ENCODE peak calls at places on chromosome 15, in nine cellular contexts. One of them, this sample, is unnamed.

GRCh38 chr15:78225783-78226541 is 8.4 kb downstream of the ACSBG1 start:
- DNase-seq in fibroblast of mammary gland: peak; percentile 44
- DNase-seq in fibroblast of lung: no peak
- DNase-seq in astrocyte: peak; percentile 32
- DNase-seq in AG04450: no peak
- DNase-seq in thoracic aorta: no peak
- DNase-seq in transverse colon: no peak
- DNase-seq in sigmoid colon: no peak
- DNase-seq in right lobe of liver: no peak
- DNase-seq in this sample: no peak

GRCh38 chr15:92034227-92034626 is 180.7 kb downstream of the SLCO3A1 start:
- DNase-seq in sigmoid colon: no peak
- DNase-seq in astrocyte: no peak
- DNase-seq in fibroblast of lung: no peak
- DNase-seq in right lobe of liver: no peak
- DNase-seq in fibroblast of mammary gland: peak; percentile 11
- DNase-seq in AG04450: no peak
- DNase-seq in transverse colon: no peak
- DNase-seq in thoracic aorta: no peak
- DNase-seq in this sample: no peak

GRCh38 chr15:96353931-96354730 is 23.6 kb downstream of the NR2F2 start:
- DNase-seq in thoracic aorta: no peak
- DNase-seq in astrocyte: no peak
- DNase-seq in sigmoid colon: no peak
- DNase-seq in fibroblast of lung: peak; percentile 73
- DNase-seq in transverse colon: no peak
- DNase-seq in fibroblast of mammary gland: peak; percentile 71
- DNase-seq in right lobe of liver: peak; percentile 67
- DNase-seq in AG04450: no peak
- DNase-seq in this sample: peak; percentile 67

GRCh38 chr15:55168350-55168974 is 28.3 kb downstream of the RSL24D1 start:
- DNase-seq in sigmoid colon: no peak
- DNase-seq in fibroblast of lung: peak; percentile 71
- DNase-seq in transverse colon: peak; percentile 42
- DNase-seq in AG04450: peak; percentile 21
- DNase-seq in right lobe of liver: peak; percentile 59
- DNase-seq in thoracic aorta: no peak
- DNase-seq in astrocyte: peak; percentile 34
- DNase-seq in fibroblast of mammary gland: peak; percentile 71
- DNase-seq in this sample: peak; percentile 65

GRCh38 chr15:30896211-30896606 is 7.5 kb upstream of the FAN1 start:
- DNase-seq in right lobe of liver: no peak
- DNase-seq in thoracic aorta: no peak
- DNase-seq in fibroblast of mammary gland: no peak
- DNase-seq in fibroblast of lung: no peak
- DNase-seq in astrocyte: no peak
- DNase-seq in transverse colon: no peak
- DNase-seq in sigmoid colon: no peak
- DNase-seq in AG04450: no peak
- DNase-seq in this sample: no peak

GRCh38 chr15:23073890-23074631 is 34.7 kb upstream of the TUBGCP5 start:
- DNase-seq in sigmoid colon: no peak
- DNase-seq in astrocyte: no peak
- DNase-seq in fibroblast of mammary gland: no peak
- DNase-seq in transverse colon: peak; percentile 14
- DNase-seq in fibroblast of lung: no peak
- DNase-seq in right lobe of liver: no peak
- DNase-seq in AG04450: no peak
- DNase-seq in thoracic aorta: no peak
- DNase-seq in this sample: no peak

GRCh38 chr15:65405793-65406192 is 17.0 kb downstream of the IGDCC4 start:
- DNase-seq in fibroblast of lung: no peak
- DNase-seq in transverse colon: no peak
- DNase-seq in thoracic aorta: no peak
- DNase-seq in sigmoid colon: no peak
- DNase-seq in fibroblast of mammary gland: no peak
- DNase-seq in right lobe of liver: no peak
- DNase-seq in astrocyte: no peak
- DNase-seq in AG04450: no peak
- DNase-seq in this sample: peak; percentile 85

GRCh38 chr15:57017024-57017423 is 98.6 kb downstream of the TCF12 start:
- DNase-seq in sigmoid colon: no peak
- DNase-seq in fibroblast of lung: peak; percentile 42
- DNase-seq in fibroblast of mammary gland: peak; percentile 33
- DNase-seq in right lobe of liver: no peak
- DNase-seq in transverse colon: no peak
- DNase-seq in thoracic aorta: no peak
- DNase-seq in astrocyte: no peak
- DNase-seq in AG04450: no peak
- DNase-seq in this sample: no peak

GRCh38 chr15:58125333-58125732 is 12.8 kb upstream of the AQP9 start:
- DNase-seq in astrocyte: no peak
- DNase-seq in transverse colon: no peak
- DNase-seq in sigmoid colon: no peak
- DNase-seq in thoracic aorta: no peak
- DNase-seq in fibroblast of lung: no peak
- DNase-seq in fibroblast of mammary gland: no peak
- DNase-seq in right lobe of liver: no peak
- DNase-seq in AG04450: no peak
- DNase-seq in this sample: no peak

GRCh38 chr15:62624541-62625399 is 417.8 kb upstream of the TPM1 start:
- DNase-seq in fibroblast of mammary gland: peak; percentile 92
- DNase-seq in fibroblast of lung: peak; percentile 46
- DNase-seq in AG04450: no peak
- DNase-seq in thoracic aorta: no peak
- DNase-seq in astrocyte: peak; percentile 71
- DNase-seq in sigmoid colon: no peak
- DNase-seq in right lobe of liver: no peak
- DNase-seq in transverse colon: no peak
- DNase-seq in this sample: peak; percentile 79

GRCh38 chr15:89163271-89164055 is 57.9 kb downstream of the RLBP1 start:
- DNase-seq in right lobe of liver: no peak
- DNase-seq in sigmoid colon: no peak
- DNase-seq in fibroblast of lung: no peak
- DNase-seq in astrocyte: no peak
- DNase-seq in thoracic aorta: no peak
- DNase-seq in fibroblast of mammary gland: no peak
- DNase-seq in AG04450: no peak
- DNase-seq in transverse colon: no peak
- DNase-seq in this sample: no peak

GRCh38 chr15:70781236-70781635 is 17.9 kb upstream of the UACA start:
- DNase-seq in AG04450: no peak
- DNase-seq in transverse colon: no peak
- DNase-seq in fibroblast of mammary gland: no peak
- DNase-seq in fibroblast of lung: no peak
- DNase-seq in sigmoid colon: no peak
- DNase-seq in thoracic aorta: no peak
- DNase-seq in astrocyte: no peak
- DNase-seq in right lobe of liver: no peak
- DNase-seq in this sample: no peak

GRCh38 chr15:96066126-96066525 is 264.4 kb upstream of the NR2F2 start:
- DNase-seq in thoracic aorta: no peak
- DNase-seq in sigmoid colon: no peak
- DNase-seq in right lobe of liver: no peak
- DNase-seq in AG04450: no peak
- DNase-seq in fibroblast of mammary gland: no peak
- DNase-seq in transverse colon: no peak
- DNase-seq in astrocyte: no peak
- DNase-seq in fibroblast of lung: no peak
- DNase-seq in this sample: no peak

GRCh38 chr15:80494311-80494710 is 90.1 kb downstream of the ARNT2 start:
- DNase-seq in sigmoid colon: no peak
- DNase-seq in fibroblast of lung: peak; percentile 28
- DNase-seq in transverse colon: no peak
- DNase-seq in astrocyte: peak; percentile 75
- DNase-seq in AG04450: no peak
- DNase-seq in right lobe of liver: no peak
- DNase-seq in thoracic aorta: no peak
- DNase-seq in fibroblast of mammary gland: peak; percentile 37
- DNase-seq in this sample: peak; percentile 59

DNA sequence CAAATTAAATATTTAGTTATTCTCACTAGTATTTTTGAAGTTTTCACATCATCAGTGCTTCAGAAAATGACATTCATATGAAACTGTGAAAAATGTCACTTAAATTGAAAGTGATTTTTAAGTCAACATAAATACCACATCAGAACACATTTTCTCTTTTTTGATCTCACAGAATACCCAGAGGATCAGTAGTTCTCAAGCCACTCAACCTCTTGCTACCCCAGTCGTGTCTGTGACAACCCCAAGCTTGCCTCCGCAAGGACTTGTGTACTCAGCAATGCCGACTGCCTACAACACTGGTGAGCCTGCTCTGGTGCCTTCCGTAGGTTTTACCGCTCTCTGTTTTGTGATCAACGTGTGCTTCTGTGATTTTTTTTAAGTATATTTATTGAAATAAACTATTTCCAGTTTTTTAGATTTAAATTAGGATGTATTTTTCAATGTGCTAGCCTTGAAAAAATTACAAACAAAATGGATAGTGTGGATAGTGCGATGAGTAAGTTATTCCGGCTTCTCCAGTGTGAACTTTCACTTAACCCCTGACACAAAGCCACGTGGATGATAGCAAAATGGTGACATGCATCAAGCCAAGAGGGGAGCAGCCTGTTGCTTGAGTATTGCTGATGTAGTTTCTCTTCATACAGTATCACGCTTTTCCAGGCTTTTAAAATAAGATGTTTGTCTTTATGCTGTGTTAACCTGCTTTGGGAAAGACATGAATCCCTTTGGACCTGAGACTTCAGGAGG is 26.5 kb downstream of the LYSMD4 start:
- DNase-seq in astrocyte: no peak
- DNase-seq in sigmoid colon: no peak
- DNase-seq in transverse colon: no peak
- DNase-seq in fibroblast of mammary gland: peak; percentile 54
- DNase-seq in right lobe of liver: no peak
- DNase-seq in thoracic aorta: no peak
- DNase-seq in fibroblast of lung: no peak
- DNase-seq in AG04450: no peak
- DNase-seq in this sample: no peak
- H3K4me3 ChIP-seq in astrocyte: no peak overlapping the region
- H3K4me3 ChIP-seq in sigmoid colon: no peak overlapping the region
- H3K4me3 ChIP-seq in transverse colon: no peak overlapping the region
- H3K4me3 ChIP-seq in fibroblast of mammary gland: no peak overlapping the region
- H3K4me3 ChIP-seq in right lobe of liver: no peak overlapping the region
- H3K4me3 ChIP-seq in thoracic aorta: peak overlapping the region; percentile 59
- H3K4me3 ChIP-seq in fibroblast of lung: no peak overlapping the region
- H3K4me3 ChIP-seq in AG04450: no peak overlapping the region
- H3K4me3 ChIP-seq in this sample: no peak overlapping the region

GRCh38 chr15:38012894-38013293 is 78.5 kb downstream of the TMCO5A start:
- DNase-seq in transverse colon: no peak
- DNase-seq in right lobe of liver: no peak
- DNase-seq in thoracic aorta: no peak
- DNase-seq in AG04450: no peak
- DNase-seq in sigmoid colon: no peak
- DNase-seq in fibroblast of lung: no peak
- DNase-seq in astrocyte: no peak
- DNase-seq in fibroblast of mammary gland: no peak
- DNase-seq in this sample: no peak
- TF ChIP-seq CTCF in transverse colon: no peak
- TF ChIP-seq CTCF in right lobe of liver: no peak
- TF ChIP-seq CTCF in thoracic aorta: no peak
- TF ChIP-seq CTCF in AG04450: no peak
- TF ChIP-seq CTCF in sigmoid colon: no peak
- TF ChIP-seq CTCF in fibroblast of lung: no peak
- TF ChIP-seq CTCF in astrocyte: no peak
- TF ChIP-seq CTCF in fibroblast of mammary gland: no peak
- TF ChIP-seq CTCF in this sample: no peak

GRCh38 chr15:48285329-48286214 is 45.7 kb upstream of the DUT start:
- DNase-seq in fibroblast of mammary gland: peak; percentile 86
- DNase-seq in transverse colon: peak; percentile 62
- DNase-seq in AG04450: peak; percentile 82
- DNase-seq in fibroblast of lung: peak; percentile 94
- DNase-seq in thoracic aorta: peak; percentile 36
- DNase-seq in sigmoid colon: peak; percentile 64
- DNase-seq in astrocyte: peak; percentile 74
- DNase-seq in right lobe of liver: no peak
- DNase-seq in this sample: peak; percentile 86
- H3K4me3 ChIP-seq in fibroblast of mammary gland: peak overlapping the region; percentile 28
- H3K4me3 ChIP-seq in transverse colon: no peak overlapping the region
- H3K4me3 ChIP-seq in AG04450: no peak overlapping the region
- H3K4me3 ChIP-seq in fibroblast of lung: peak overlapping the region; percentile 0
- H3K4me3 ChIP-seq in thoracic aorta: peak overlapping the region; percentile 51
- H3K4me3 ChIP-seq in sigmoid colon: no peak overlapping the region
- H3K4me3 ChIP-seq in astrocyte: peak overlapping the region; percentile 18
- H3K4me3 ChIP-seq in right lobe of liver: no peak overlapping the region
- H3K4me3 ChIP-seq in this sample: peak overlapping the region; percentile 5

GRCh38 chr15:51757463-51757862 is 6.1 kb downstream of the TMOD2 start:
- DNase-seq in fibroblast of mammary gland: no peak
- DNase-seq in astrocyte: no peak
- DNase-seq in right lobe of liver: no peak
- DNase-seq in AG04450: no peak
- DNase-seq in fibroblast of lung: no peak
- DNase-seq in transverse colon: no peak
- DNase-seq in thoracic aorta: no peak
- DNase-seq in sigmoid colon: no peak
- DNase-seq in this sample: no peak

GRCh38 chr15:51760805-51761204 is 9.4 kb downstream of the TMOD2 start:
- DNase-seq in right lobe of liver: no peak
- DNase-seq in thoracic aorta: no peak
- DNase-seq in fibroblast of lung: no peak
- DNase-seq in AG04450: no peak
- DNase-seq in astrocyte: no peak
- DNase-seq in sigmoid colon: no peak
- DNase-seq in fibroblast of mammary gland: no peak
- DNase-seq in transverse colon: no peak
- DNase-seq in this sample: no peak

GRCh38 chr15:51758645-51759044 is 7.2 kb downstream of the TMOD2 start:
- DNase-seq in fibroblast of mammary gland: peak; percentile 97
- DNase-seq in AG04450: no peak
- DNase-seq in right lobe of liver: no peak
- DNase-seq in astrocyte: peak; percentile 49
- DNase-seq in sigmoid colon: peak; percentile 87
- DNase-seq in fibroblast of lung: peak; percentile 81
- DNase-seq in thoracic aorta: no peak
- DNase-seq in transverse colon: peak; percentile 27
- DNase-seq in this sample: peak; percentile 55

GRCh38 chr15:51756482-51756881 is 5.1 kb downstream of the TMOD2 start:
- DNase-seq in transverse colon: no peak
- DNase-seq in AG04450: no peak
- DNase-seq in right lobe of liver: no peak
- DNase-seq in astrocyte: no peak
- DNase-seq in thoracic aorta: no peak
- DNase-seq in fibroblast of lung: no peak
- DNase-seq in fibroblast of mammary gland: no peak
- DNase-seq in sigmoid colon: no peak
- DNase-seq in this sample: no peak

DNA sequence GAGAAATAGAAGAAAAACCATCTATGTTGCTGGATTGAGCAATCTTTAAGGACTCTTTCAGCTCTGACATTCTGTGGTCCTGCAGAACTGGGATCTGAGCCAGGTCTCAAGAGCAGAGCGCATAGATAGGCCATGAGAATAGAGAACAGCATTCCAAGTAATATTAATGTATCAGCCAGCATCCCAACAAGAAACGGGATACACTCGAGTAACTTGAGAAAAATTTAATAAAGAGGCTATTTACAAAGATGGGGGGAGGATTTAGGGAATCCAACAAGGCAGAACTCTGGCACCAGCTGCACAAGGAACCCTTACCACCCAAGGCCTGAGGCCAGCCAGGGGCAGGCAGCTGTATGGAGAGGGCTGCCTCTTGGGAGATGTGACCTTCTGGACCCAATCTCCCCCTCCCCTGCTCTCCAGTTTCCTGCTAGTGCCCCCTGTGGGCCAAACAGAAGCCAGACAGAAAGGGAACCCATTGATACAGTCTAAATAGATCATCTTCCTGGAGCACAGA is 8.2 kb downstream of the TMOD2 start:
- DNase-seq in fibroblast of mammary gland: peak; percentile 97
- DNase-seq in sigmoid colon: peak; percentile 86
- DNase-seq in astrocyte: peak; percentile 93
- DNase-seq in transverse colon: peak; percentile 41
- DNase-seq in thoracic aorta: no peak
- DNase-seq in right lobe of liver: no peak
- DNase-seq in fibroblast of lung: peak; percentile 97
- DNase-seq in AG04450: peak; percentile 81
- DNase-seq in this sample: peak; percentile 89
- TF ChIP-seq CTCF in fibroblast of mammary gland: peak; percentile 53
- TF ChIP-seq CTCF in sigmoid colon: no peak
- TF ChIP-seq CTCF in astrocyte: peak; percentile 18
- TF ChIP-seq CTCF in transverse colon: no peak
- TF ChIP-seq CTCF in thoracic aorta: no peak
- TF ChIP-seq CTCF in right lobe of liver: peak; percentile 10
- TF ChIP-seq CTCF in fibroblast of lung: peak; percentile 50
- TF ChIP-seq CTCF in AG04450: peak; percentile 40
- TF ChIP-seq CTCF in this sample: peak; percentile 29